ENCODE peak calls at places on chromosome 5, in five cellular contexts. A is HepG2, W is GM12878, D is HCT116, E is H1. Z is an unnamed sample.

GRCh38 chr5:59660737-59661136 is 232.8 kb downstream of the PDE4D start:
- DNase-seq in A (no peak), W (no peak), D (no peak), E (no peak), Z (no peak)

GRCh38 chr5:161230222-161230621 is 316.3 kb downstream of the GABRB2 start:
- DNase-seq in A (no peak), W (no peak), D (no peak), E (no peak), Z (no peak)

GRCh38 chr5:11045411-11045810 is 284.4 kb upstream of the DAP start:
- DNase-seq in A (no peak), W (no peak), D (no peak), E (no peak), Z (no peak)

GRCh38 chr5:159262472-159262858 is 625 bp upstream of the UBLCP1 start:
- DNase-seq in A (no peak), W (no peak), D (peak), E (no peak), Z (no peak)

GRCh38 chr5:31066655-31067328 is 126.7 kb upstream of the CDH6 start:
- DNase-seq in A (no peak), W (no peak), D (no peak), E (no peak), Z (no peak)

GRCh38 chr5:178293400-178293799 is 60.8 kb upstream of the PHYKPL start:
- DNase-seq in A (no peak), W (no peak), D (no peak), E (no peak), Z (no peak)

GRCh38 chr5:68240196-68240595 is 24.6 kb downstream of the PIK3R1 start:
- DNase-seq in A (no peak), W (no peak), D (no peak), E (no peak), Z (peak)

GRCh38 chr5:131193106-131193505 is 22.4 kb downstream of the LYRM7 start:
- DNase-seq in A (no peak), W (no peak), D (no peak), E (no peak), Z (no peak)

GRCh38 chr5:33631139-33631538 is 190.4 kb downstream of the TARS1 start:
- DNase-seq in A (no peak), W (no peak), D (no peak), E (no peak), Z (no peak)

GRCh38 chr5:141855265-141856029 is 22.8 kb downstream of the PCDH1 start:
- DNase-seq in A (no peak), W (no peak), D (no peak), E (no peak), Z (no peak)

GRCh38 chr5:147939431-147940114 is 33.2 kb upstream of the C5orf46 start:
- DNase-seq in A (no peak), W (no peak), D (no peak), E (no peak), Z (no peak)

GRCh38 chr5:10828241-10828640 is 67.2 kb upstream of the DAP start:
- DNase-seq in A (no peak), W (no peak), D (no peak), E (no peak), Z (no peak)

DNA sequence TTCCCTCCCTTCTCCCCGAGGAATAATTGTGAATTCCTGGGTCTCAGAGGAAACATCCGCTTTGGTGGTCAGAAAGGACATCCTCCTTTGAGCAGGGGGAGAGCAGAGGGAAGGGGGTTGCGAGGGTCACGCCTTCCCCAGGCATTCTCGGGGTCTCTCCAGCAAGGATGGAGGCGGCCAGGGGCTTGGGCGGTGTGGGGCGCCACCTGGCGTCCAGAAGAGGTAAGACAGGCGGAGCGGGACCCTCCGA is 129.1 kb downstream of the KCNIP1 start:
- DNase-seq in A (no peak), W (no peak), D (no peak), E (no peak), Z (peak)
- TF ChIP-seq JUND in A (no peak), W (no peak), D (no peak), E (no peak), Z (no peak)

GRCh38 chr5:123811771-123812170 is 299.8 kb downstream of the CSNK1G3 start:
- DNase-seq in A (no peak), W (no peak), D (no peak), E (no peak), Z (no peak)

GRCh38 chr5:123813937-123814624 is 302.1 kb downstream of the CSNK1G3 start:
- DNase-seq in A (no peak), W (peak), D (no peak), E (no peak), Z (peak)

GRCh38 chr5:123810911-123811310 is 298.9 kb downstream of the CSNK1G3 start:
- DNase-seq in A (no peak), W (no peak), D (no peak), E (no peak), Z (no peak)

GRCh38 chr5:123814796-123815479 is 303.0 kb downstream of the CSNK1G3 start:
- DNase-seq in A (no peak), W (no peak), D (no peak), E (no peak), Z (no peak)

DNA sequence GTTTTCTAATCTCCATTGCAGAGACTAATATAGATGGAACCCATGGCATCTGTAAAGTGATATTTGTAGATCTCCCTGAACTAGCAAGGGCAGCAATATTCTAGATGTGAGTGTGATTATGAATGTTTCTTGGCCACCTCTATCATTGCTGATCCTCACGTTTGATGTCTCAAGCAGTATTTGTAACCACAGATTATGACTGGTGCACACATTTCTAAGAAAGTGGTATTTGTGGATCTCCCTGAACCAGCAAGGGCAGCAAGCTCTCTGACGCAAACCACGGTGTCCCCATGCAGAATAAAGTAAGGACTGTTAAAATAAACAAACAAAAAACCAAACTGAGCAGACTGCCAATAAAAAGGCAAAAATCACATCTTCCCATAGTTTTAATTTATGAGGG is 301.3 kb downstream of the CSNK1G3 start:
- DNase-seq in A (no peak), W (no peak), D (no peak), E (no peak), Z (no peak)
- TF ChIP-seq JUND in A (no peak), W (no peak), D (no peak), E (no peak), Z (no peak)

GRCh38 chr5:180600554-180601041 is 9.3 kb upstream of the SCGB3A1 start:
- DNase-seq in A (no peak), W (no peak), D (no peak), E (no peak), Z (no peak)
- TF ChIP-seq JUND in A (no peak), W (no peak), D (no peak), E (no peak), Z (no peak)

GRCh38 chr5:43873791-43874190 is 270.8 kb downstream of the NNT start:
- DNase-seq in A (no peak), W (no peak), D (no peak), E (no peak), Z (no peak)

GRCh38 chr5:43874772-43875171 is 271.8 kb downstream of the NNT start:
- DNase-seq in A (peak), W (no peak), D (no peak), E (no peak), Z (no peak)

GRCh38 chr5:43875741-43876140 is 272.8 kb downstream of the NNT start:
- DNase-seq in A (no peak), W (no peak), D (no peak), E (no peak), Z (no peak)
- TF ChIP-seq JUND in A (no peak), W (no peak), D (no peak), E (no peak), Z (no peak)

GRCh38 chr5:124962735-124963134 is 216.3 kb upstream of the ZNF608 start:
- DNase-seq in A (no peak), W (no peak), D (no peak), E (no peak), Z (no peak)

GRCh38 chr5:124961517-124961916 is 215.1 kb upstream of the ZNF608 start:
- DNase-seq in A (no peak), W (no peak), D (no peak), E (no peak), Z (no peak)

GRCh38 chr5:124960266-124960665 is 213.8 kb upstream of the ZNF608 start:
- DNase-seq in A (no peak), W (no peak), D (no peak), E (no peak), Z (no peak)

DNA sequence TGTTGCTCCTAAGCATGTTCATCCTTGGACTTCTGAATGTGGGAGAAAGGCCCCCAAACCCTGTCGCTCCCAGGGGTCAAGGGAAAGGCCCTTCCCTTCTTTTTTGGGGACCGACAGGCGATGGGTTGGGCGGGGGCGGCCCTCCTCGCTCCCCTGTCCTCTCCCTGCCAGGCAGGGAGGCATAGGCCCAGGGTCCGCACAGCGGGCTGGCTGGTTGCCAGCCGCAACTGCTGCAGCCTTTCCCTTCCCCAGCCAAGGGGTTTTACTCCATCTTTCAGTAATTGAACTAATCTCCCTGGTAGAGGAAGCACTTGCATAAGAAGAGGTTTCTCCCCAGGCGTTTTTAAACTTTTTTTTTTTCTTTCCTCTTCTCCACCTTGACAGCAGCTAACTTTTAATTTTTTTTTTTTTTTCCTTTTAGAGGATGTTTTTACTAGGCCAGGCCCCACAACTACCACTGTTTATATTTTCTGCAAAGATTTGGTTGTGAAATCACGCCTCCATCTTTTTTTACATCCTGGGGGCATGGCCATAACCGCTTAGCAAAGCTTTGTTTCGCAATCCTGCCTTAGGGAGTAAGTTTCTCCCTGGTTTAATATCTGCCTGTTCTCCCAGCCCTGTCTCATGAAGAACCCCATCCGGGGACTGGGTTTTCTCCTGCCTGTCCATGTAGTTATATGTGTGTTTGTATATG is 216.9 kb upstream of the ZNF608 start:
- DNase-seq in A (peak), W (no peak), D (no peak), E (no peak), Z (peak)
- TF ChIP-seq JUND in A (no peak), W (no peak), D (no peak), E (no peak), Z (no peak)

GRCh38 chr5:40676643-40677333 is 2.9 kb upstream of the PTGER4 start:
- DNase-seq in A (no peak), W (no peak), D (no peak), E (no peak), Z (no peak)
- TF ChIP-seq JUND in A (no peak), W (no peak), D (no peak), E (peak), Z (no peak)

Z was measured in T47D.